ENCODE peak calls at places on chromosomes 13 and 19, in six cellular contexts. One of them, this sample, is unnamed.

GRCh38 chr13:93309886-93310520 is 83.4 kb downstream of the GPC6 start:
- DNase-seq in ovary: no peak
- DNase-seq in tibial nerve: no peak
- DNase-seq in sigmoid colon: no peak
- DNase-seq in K562: no peak
- DNase-seq in HepG2: peak; percentile 5
- DNase-seq in this sample: no peak

GRCh38 chr13:21232196-21232595 is 55.7 kb downstream of the MRPL57 start:
- DNase-seq in K562: no peak
- DNase-seq in sigmoid colon: peak; percentile 75
- DNase-seq in HepG2: no peak
- DNase-seq in tibial nerve: no peak
- DNase-seq in ovary: peak; percentile 24
- DNase-seq in this sample: no peak

GRCh38 chr13:46803586-46803985 is 6.6 kb upstream of the ESD start:
- DNase-seq in HepG2: no peak
- DNase-seq in ovary: no peak
- DNase-seq in K562: no peak
- DNase-seq in tibial nerve: no peak
- DNase-seq in sigmoid colon: no peak
- DNase-seq in this sample: no peak

GRCh38 chr13:51005566-51005965 is 96.0 kb downstream of the RNASEH2B start:
- DNase-seq in K562: no peak
- DNase-seq in ovary: no peak
- DNase-seq in sigmoid colon: no peak
- DNase-seq in tibial nerve: no peak
- DNase-seq in HepG2: no peak
- DNase-seq in this sample: no peak

GRCh38 chr13:39254606-39255005 is 216.3 kb downstream of the NHLRC3 start:
- DNase-seq in K562: no peak
- DNase-seq in ovary: no peak
- DNase-seq in HepG2: no peak
- DNase-seq in tibial nerve: no peak
- DNase-seq in sigmoid colon: no peak
- DNase-seq in this sample: no peak

GRCh38 chr13:40026174-40026585 is 370.7 kb downstream of the COG6 start:
- DNase-seq in tibial nerve: no peak
- DNase-seq in ovary: no peak
- DNase-seq in K562: no peak
- DNase-seq in HepG2: no peak
- DNase-seq in sigmoid colon: no peak
- DNase-seq in this sample: no peak

GRCh38 chr13:107035778-107036177 is 467.8 kb upstream of the ARGLU1 start:
- DNase-seq in K562: no peak
- DNase-seq in sigmoid colon: no peak
- DNase-seq in HepG2: no peak
- DNase-seq in tibial nerve: no peak
- DNase-seq in ovary: no peak
- DNase-seq in this sample: no peak

GRCh38 chr19:13717194-13717643 is 47.1 kb upstream of the MRI1 start:
- DNase-seq in K562: peak; percentile 87
- DNase-seq in ovary: no peak
- DNase-seq in tibial nerve: no peak
- DNase-seq in sigmoid colon: no peak
- DNase-seq in HepG2: no peak
- DNase-seq in this sample: no peak

GRCh38 chr19:18289471-18290066 is 8.1 kb upstream of the JUND start:
- DNase-seq in HepG2: no peak
- DNase-seq in tibial nerve: no peak
- DNase-seq in ovary: peak; percentile 31
- DNase-seq in K562: no peak
- DNase-seq in sigmoid colon: no peak
- DNase-seq in this sample: no peak

GRCh38 chr19:39164289-39164688 is 32.5 kb upstream of the NCCRP1 start:
- DNase-seq in HepG2: no peak
- DNase-seq in tibial nerve: no peak
- DNase-seq in K562: no peak
- DNase-seq in sigmoid colon: no peak
- DNase-seq in ovary: no peak
- DNase-seq in this sample: no peak

GRCh38 chr19:39166571-39167391 is 30.0 kb upstream of the NCCRP1 start:
- DNase-seq in sigmoid colon: peak; percentile 86
- DNase-seq in tibial nerve: no peak
- DNase-seq in ovary: peak; percentile 57
- DNase-seq in K562: peak; percentile 36
- DNase-seq in HepG2: peak; percentile 49
- DNase-seq in this sample: peak; percentile 88

GRCh38 chr19:39163621-39164020 is 33.1 kb upstream of the NCCRP1 start:
- DNase-seq in tibial nerve: no peak
- DNase-seq in K562: no peak
- DNase-seq in sigmoid colon: no peak
- DNase-seq in HepG2: no peak
- DNase-seq in ovary: no peak
- DNase-seq in this sample: no peak

GRCh38 chr19:39167461-39168257 is 29.1 kb upstream of the NCCRP1 start:
- DNase-seq in sigmoid colon: no peak
- DNase-seq in tibial nerve: no peak
- DNase-seq in K562: no peak
- DNase-seq in ovary: no peak
- DNase-seq in HepG2: no peak
- DNase-seq in this sample: peak; percentile 85

DNA sequence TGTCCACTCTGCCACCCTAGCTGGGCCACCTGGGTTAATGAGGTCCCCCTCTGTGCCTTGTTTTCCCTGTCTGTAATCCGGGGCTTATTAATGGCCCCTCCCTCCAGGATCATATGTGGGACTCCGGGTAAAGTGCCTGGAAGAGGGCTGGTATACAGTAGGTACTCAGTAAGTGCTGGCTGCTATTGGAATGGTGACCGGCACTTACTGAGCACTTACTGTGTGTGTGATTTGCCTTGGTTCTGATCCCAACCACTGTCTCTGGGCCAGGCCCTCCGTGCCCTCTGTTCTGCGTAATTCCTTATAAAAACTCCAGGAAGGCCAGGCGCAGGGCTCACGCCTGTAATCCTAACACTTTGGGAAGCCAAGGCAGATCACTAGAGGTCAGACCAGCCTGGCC is 30.9 kb upstream of the NCCRP1 start:
- DNase-seq in tibial nerve: no peak
- DNase-seq in ovary: no peak
- DNase-seq in HepG2: no peak
- DNase-seq in sigmoid colon: no peak
- DNase-seq in K562: no peak
- DNase-seq in this sample: no peak
- H3K4me1 ChIP-seq in tibial nerve: peaks cover 16% of the 10 kb centered on the region
- H3K4me1 ChIP-seq in ovary: peaks cover 13% of the 10 kb centered on the region
- H3K4me1 ChIP-seq in HepG2: peaks cover 57% of the 10 kb centered on the region
- H3K4me1 ChIP-seq in sigmoid colon: no peaks in the 10 kb centered on the region
- H3K4me1 ChIP-seq in K562: peaks cover 6% of the 10 kb centered on the region
- H3K4me1 ChIP-seq in this sample: peaks cover 87% of the 10 kb centered on the region

DNA sequence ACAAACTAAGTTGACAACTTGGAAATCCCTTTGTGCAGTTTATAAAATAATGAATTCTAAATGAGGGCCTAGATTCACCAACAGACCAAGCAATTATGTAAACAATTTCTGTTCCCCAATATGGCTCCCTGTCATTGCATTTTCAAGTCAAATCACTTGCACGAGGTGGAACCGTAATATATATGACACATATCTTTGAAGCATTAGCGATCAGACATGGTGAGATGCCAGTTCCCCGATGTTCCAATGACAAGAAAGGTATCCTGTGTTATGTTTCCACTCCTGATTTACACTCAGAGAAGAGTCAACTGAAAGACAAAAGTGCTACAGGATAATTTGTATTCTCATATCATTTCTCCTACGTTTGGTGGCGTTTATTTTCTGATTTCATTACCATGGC is 108.5 kb upstream of the TDRD3 start:
- DNase-seq in K562: no peak
- DNase-seq in tibial nerve: no peak
- DNase-seq in HepG2: no peak
- DNase-seq in sigmoid colon: no peak
- DNase-seq in ovary: no peak
- DNase-seq in this sample: no peak
- TF ChIP-seq EP300 in K562: no peak
- TF ChIP-seq EP300 in tibial nerve: no peak
- TF ChIP-seq EP300 in HepG2: no peak
- TF ChIP-seq EP300 in sigmoid colon: no peak
- TF ChIP-seq EP300 in ovary: no peak
- TF ChIP-seq EP300 in this sample: no peak

GRCh38 chr19:49559443-49559842 is 20.9 kb downstream of the NOSIP start:
- DNase-seq in HepG2: no peak
- DNase-seq in tibial nerve: no peak
- DNase-seq in ovary: no peak
- DNase-seq in K562: no peak
- DNase-seq in sigmoid colon: no peak
- DNase-seq in this sample: no peak

GRCh38 chr19:49560358-49560900 is 19.9 kb downstream of the NOSIP start:
- DNase-seq in sigmoid colon: no peak
- DNase-seq in ovary: no peak
- DNase-seq in K562: peak; percentile 47
- DNase-seq in HepG2: no peak
- DNase-seq in tibial nerve: no peak
- DNase-seq in this sample: peak; percentile 36

GRCh38 chr19:49559928-49560327 is 20.4 kb downstream of the NOSIP start:
- DNase-seq in K562: no peak
- DNase-seq in HepG2: no peak
- DNase-seq in ovary: no peak
- DNase-seq in tibial nerve: no peak
- DNase-seq in sigmoid colon: no peak
- DNase-seq in this sample: no peak

GRCh38 chr19:49557641-49558325 is 22.6 kb downstream of the NOSIP start:
- DNase-seq in tibial nerve: no peak
- DNase-seq in sigmoid colon: no peak
- DNase-seq in K562: no peak
- DNase-seq in ovary: no peak
- DNase-seq in HepG2: no peak
- DNase-seq in this sample: no peak

GRCh38 chr19:49558591-49558990 is 21.8 kb downstream of the NOSIP start:
- DNase-seq in K562: no peak
- DNase-seq in HepG2: no peak
- DNase-seq in tibial nerve: no peak
- DNase-seq in sigmoid colon: no peak
- DNase-seq in ovary: no peak
- DNase-seq in this sample: no peak
- H3K4me1 ChIP-seq in K562: peaks cover 12% of the 10 kb centered on the region
- H3K4me1 ChIP-seq in HepG2: peaks cover 38% of the 10 kb centered on the region
- H3K4me1 ChIP-seq in tibial nerve: no peaks in the 10 kb centered on the region
- H3K4me1 ChIP-seq in sigmoid colon: no peaks in the 10 kb centered on the region
- H3K4me1 ChIP-seq in ovary: peaks cover 2% of the 10 kb centered on the region
- H3K4me1 ChIP-seq in this sample: peaks cover 35% of the 10 kb centered on the region

GRCh38 chr19:57748029-57748428 is 1.4 kb downstream of the ZNF776 start:
- DNase-seq in K562: no peak
- DNase-seq in ovary: no peak
- DNase-seq in tibial nerve: no peak
- DNase-seq in sigmoid colon: no peak
- DNase-seq in HepG2: no peak
- DNase-seq in this sample: no peak

GRCh38 chr19:57747472-57747807 is 825 bp downstream of the ZNF776 start:
- DNase-seq in sigmoid colon: no peak
- DNase-seq in ovary: no peak
- DNase-seq in K562: peak; percentile 21
- DNase-seq in HepG2: no peak
- DNase-seq in tibial nerve: no peak
- DNase-seq in this sample: no peak

GRCh38 chr19:57746580-57747471 is at the start of gene ZNF776:
- DNase-seq in ovary: peak; percentile 80
- DNase-seq in sigmoid colon: peak; percentile 87
- DNase-seq in K562: peak; percentile 93
- DNase-seq in HepG2: peak; percentile 88
- DNase-seq in tibial nerve: peak; percentile 55
- DNase-seq in this sample: peak; percentile 85
- TF ChIP-seq EP300 in ovary: no peak
- TF ChIP-seq EP300 in sigmoid colon: no peak
- TF ChIP-seq EP300 in K562: peak; percentile 4
- TF ChIP-seq EP300 in HepG2: no peak
- TF ChIP-seq EP300 in tibial nerve: peak; percentile 69
- TF ChIP-seq EP300 in this sample: no peak

GRCh38 chr13:110617326-110618072 is 2.2 kb downstream of the NAXD start:
- DNase-seq in tibial nerve: no peak
- DNase-seq in sigmoid colon: peak; percentile 88
- DNase-seq in ovary: peak; percentile 78
- DNase-seq in HepG2: peak; percentile 43
- DNase-seq in K562: peak; percentile 38
- DNase-seq in this sample: no peak
- H3K4me1 ChIP-seq in tibial nerve: peaks cover 24% of the 10 kb centered on the region
- H3K4me1 ChIP-seq in sigmoid colon: no peaks in the 10 kb centered on the region
- H3K4me1 ChIP-seq in ovary: peaks cover 23% of the 10 kb centered on the region
- H3K4me1 ChIP-seq in HepG2: peaks cover 51% of the 10 kb centered on the region
- H3K4me1 ChIP-seq in K562: peaks cover 20% of the 10 kb centered on the region
- H3K4me1 ChIP-seq in this sample: peaks cover 20% of the 10 kb centered on the region

GRCh38 chr13:95535243-95535642 is 17.3 kb upstream of the CLDN10 start:
- DNase-seq in ovary: no peak
- DNase-seq in K562: peak; percentile 30
- DNase-seq in HepG2: peak; percentile 84
- DNase-seq in tibial nerve: no peak
- DNase-seq in sigmoid colon: no peak
- DNase-seq in this sample: no peak
- TF ChIP-seq EP300 in ovary: no peak
- TF ChIP-seq EP300 in K562: no peak
- TF ChIP-seq EP300 in HepG2: no peak
- TF ChIP-seq EP300 in tibial nerve: no peak
- TF ChIP-seq EP300 in sigmoid colon: no peak
- TF ChIP-seq EP300 in this sample: no peak

DNA sequence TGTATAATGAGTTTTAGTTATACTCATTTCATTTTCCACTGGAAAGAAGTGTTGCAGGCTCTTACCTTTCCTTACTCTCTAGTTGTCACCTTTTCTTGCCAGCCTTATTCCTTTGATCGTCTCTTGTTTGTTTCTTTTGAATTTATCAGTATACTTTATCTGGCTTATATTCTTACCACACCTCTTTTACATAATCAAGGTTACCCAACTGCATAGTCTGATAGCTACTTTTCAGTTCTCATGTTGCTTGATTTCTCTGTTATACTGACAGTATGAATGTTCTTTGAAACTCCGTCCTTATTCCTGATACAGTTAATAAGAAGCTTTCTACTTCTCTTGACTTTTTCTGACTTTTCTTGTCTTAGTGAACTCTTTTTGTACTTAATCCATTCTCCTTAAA is 4.5 kb downstream of the NDFIP2 start:
- DNase-seq in K562: no peak
- DNase-seq in sigmoid colon: no peak
- DNase-seq in tibial nerve: no peak
- DNase-seq in HepG2: no peak
- DNase-seq in ovary: no peak
- DNase-seq in this sample: no peak
- H3K4me1 ChIP-seq in K562: peaks cover 20% of the 10 kb centered on the region
- H3K4me1 ChIP-seq in sigmoid colon: no peaks in the 10 kb centered on the region
- H3K4me1 ChIP-seq in tibial nerve: peaks cover 12% of the 10 kb centered on the region
- H3K4me1 ChIP-seq in HepG2: peaks cover 53% of the 10 kb centered on the region
- H3K4me1 ChIP-seq in ovary: no peaks in the 10 kb centered on the region
- H3K4me1 ChIP-seq in this sample: peaks cover 31% of the 10 kb centered on the region

This sample was measured in upper lobe of left lung.